ENCODE peak calls at places on chromosomes 4 and X, in five cellular contexts. D, M, N, U and L are unnamed samples.

GRCh38 chr4:151228196-151229119 is 48.5 kb upstream of the PRSS48 start:
- DNase-seq in U (no peak), N (no peak), D (no peak), M (no peak), L (peak; percentile 92)

GRCh38 chrX:108162265-108162664 is 70.7 kb downstream of the ATG4A start:
- DNase-seq in M (no peak), D (no peak), N (no peak), U (no peak), L (no peak)

GRCh38 chr4:99998062-99998880 is 48.2 kb upstream of the H2AZ1 start:
- DNase-seq in N (no peak), D (peak; percentile 34), M (peak; percentile 9), U (peak; percentile 37), L (peak; percentile 42)

GRCh38 chr4:62814510-62815047 is 1594.7 kb downstream of the TECRL start:
- DNase-seq in N (no peak), D (no peak), U (no peak), M (no peak), L (no peak)

GRCh38 chr4:94076498-94076897 is 131.2 kb upstream of the SMARCAD1 start:
- DNase-seq in D (peak; percentile 0), M (no peak), U (no peak), N (no peak), L (no peak)

GRCh38 chr4:125433453-125433852 is 118.7 kb downstream of the FAT4 start:
- DNase-seq in N (no peak), D (no peak), M (no peak), U (no peak), L (peak; percentile 45)

GRCh38 chr4:3256230-3257124 is 7.5 kb downstream of the MSANTD1 start:
- DNase-seq in M (no peak), D (no peak), U (no peak), N (no peak), L (no peak)

GRCh38 chr4:70994387-70995099 is 1.1 kb downstream of the DCK start:
- DNase-seq in M (no peak), N (no peak), D (no peak), U (no peak), L (no peak)

GRCh38 chrX:65862638-65863037 is 177.2 kb downstream of the VSIG4 start:
- DNase-seq in N (peak; percentile 13), U (no peak), D (no peak), M (no peak), L (no peak)

GRCh38 chrX:72046447-72046846 is 85.3 kb downstream of the RTL5 start:
- DNase-seq in U (no peak), N (no peak), M (no peak), D (no peak), L (peak; percentile 71)

GRCh38 chr4:152064753-152065152 is 303.9 kb upstream of the GATB start:
- DNase-seq in M (no peak), N (no peak), D (no peak), U (no peak), L (no peak)

GRCh38 chr4:151537726-151538125 is 128.8 kb downstream of the FHIP1A start:
- DNase-seq in U (no peak), N (no peak), D (no peak), M (no peak), L (no peak)

GRCh38 chr4:94941706-94942105 is 184.0 kb downstream of the BMPR1B start:
- DNase-seq in M (no peak), N (no peak), D (no peak), U (no peak), L (no peak)

GRCh38 chr4:172707622-172708021 is 461.0 kb upstream of the GALNT7 start:
- DNase-seq in N (no peak), D (no peak), U (no peak), M (no peak), L (no peak)

GRCh38 chr4:157222764-157223145 is 2.2 kb downstream of the GRIA2 start:
- DNase-seq in U (no peak), N (no peak), M (no peak), D (no peak), L (peak; percentile 1)

GRCh38 chr4:87823741-87824140 is 9.0 kb upstream of the MEPE start:
- DNase-seq in N (no peak), U (no peak), M (no peak), D (no peak), L (no peak)

GRCh38 chr4:126916626-126917140 is 716.1 kb upstream of the INTU start:
- DNase-seq in U (no peak), M (no peak), N (peak; percentile 20), D (no peak), L (no peak)

GRCh38 chrX:72297953-72298730 is 7.6 kb downstream of the CITED1 start:
- DNase-seq in U (no peak), N (no peak), D (peak; percentile 56), M (peak; percentile 16), L (no peak)

DNA sequence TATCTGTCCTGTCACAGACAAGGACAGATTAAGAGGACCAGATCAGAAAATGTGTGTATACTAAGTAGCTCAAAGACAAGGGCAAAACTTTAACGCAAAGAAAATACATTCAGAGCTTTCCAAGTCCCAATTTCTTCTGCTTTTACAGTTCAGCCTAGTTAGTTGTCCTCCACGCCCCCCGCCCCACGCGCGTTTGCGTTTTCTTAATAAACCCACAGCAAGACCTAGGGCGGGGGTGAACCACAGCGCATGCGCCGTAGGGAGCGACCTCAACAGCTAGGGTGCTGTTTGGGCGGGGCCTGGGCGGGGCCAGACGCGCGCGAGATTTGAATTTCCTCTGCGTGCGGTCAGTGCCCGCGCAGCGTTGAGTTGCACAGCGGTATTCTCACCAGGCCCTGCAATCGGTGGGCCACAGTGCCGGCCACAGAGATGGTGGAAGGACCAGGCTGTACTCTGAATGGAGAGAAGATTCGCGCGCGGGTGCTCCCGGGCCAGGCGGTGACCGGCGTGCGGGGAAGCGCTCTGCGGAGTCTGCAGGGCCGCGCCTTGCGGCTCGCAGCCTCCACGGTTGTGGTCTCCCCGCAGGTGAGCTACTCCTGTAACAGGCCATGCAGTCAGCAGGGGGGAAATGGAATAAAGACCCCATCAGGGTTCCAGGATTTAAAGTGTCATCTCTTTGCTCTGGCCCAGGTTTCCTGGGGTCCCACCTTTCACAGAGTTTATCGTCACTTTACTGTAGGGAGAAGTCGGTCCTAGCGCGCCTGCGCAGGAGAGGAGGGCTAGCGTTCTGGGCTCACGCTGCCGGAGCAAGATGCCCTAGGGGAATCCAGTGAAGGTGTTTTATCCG is at the start of gene NEIL3:
- DNase-seq in U (peak; percentile 73), M (peak; percentile 79), N (peak; percentile 98), D (peak; percentile 91), L (peak; percentile 90)
- TF ChIP-seq POLR2A in U (peak; percentile 42), M (peak; percentile 71), N (peak; percentile 93), D (no peak), L (peak; percentile 65)

DNA sequence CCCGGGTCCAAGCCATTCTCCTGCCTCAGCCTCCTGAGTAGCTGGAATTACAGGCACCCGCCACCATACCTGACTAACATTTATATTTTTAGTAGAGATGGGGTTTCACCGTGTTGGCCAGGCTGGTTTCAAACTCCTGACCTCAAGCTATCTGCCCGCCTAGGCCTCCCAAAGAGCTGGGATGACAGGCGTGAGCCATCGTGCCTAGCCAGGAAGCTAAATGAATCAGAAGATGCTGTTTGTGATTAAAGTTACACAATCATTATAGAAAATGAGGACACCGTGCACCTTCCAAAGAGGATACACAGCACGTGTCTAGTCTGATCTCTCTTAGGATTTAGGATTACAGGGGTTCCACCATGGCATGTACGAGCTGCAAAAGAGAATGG is 99.6 kb downstream of the DHRSX start:
- DNase-seq in D (no peak), N (no peak), U (no peak), M (no peak), L (no peak)
- TF ChIP-seq MAX in D (no peak), N (no peak), U (no peak), M (peak; percentile 43), L (no peak)

GRCh38 chr4:52862605-52863236 is 604 bp downstream of the RASL11B start:
- DNase-seq in M (no peak), D (no peak), U (no peak), N (peak; percentile 18), L (peak; percentile 29)

GRCh38 chr4:52861171-52861873 is 795 bp upstream of the RASL11B start:
- DNase-seq in N (no peak), M (no peak), D (no peak), U (no peak), L (peak; percentile 26)

GRCh38 chr4:52863324-52863723 is 1.2 kb downstream of the RASL11B start:
- DNase-seq in U (no peak), N (no peak), D (no peak), M (no peak), L (no peak)

GRCh38 chr4:52864816-52865215 is 2.7 kb downstream of the RASL11B start:
- DNase-seq in D (no peak), M (no peak), U (no peak), N (no peak), L (peak; percentile 97)

DNA sequence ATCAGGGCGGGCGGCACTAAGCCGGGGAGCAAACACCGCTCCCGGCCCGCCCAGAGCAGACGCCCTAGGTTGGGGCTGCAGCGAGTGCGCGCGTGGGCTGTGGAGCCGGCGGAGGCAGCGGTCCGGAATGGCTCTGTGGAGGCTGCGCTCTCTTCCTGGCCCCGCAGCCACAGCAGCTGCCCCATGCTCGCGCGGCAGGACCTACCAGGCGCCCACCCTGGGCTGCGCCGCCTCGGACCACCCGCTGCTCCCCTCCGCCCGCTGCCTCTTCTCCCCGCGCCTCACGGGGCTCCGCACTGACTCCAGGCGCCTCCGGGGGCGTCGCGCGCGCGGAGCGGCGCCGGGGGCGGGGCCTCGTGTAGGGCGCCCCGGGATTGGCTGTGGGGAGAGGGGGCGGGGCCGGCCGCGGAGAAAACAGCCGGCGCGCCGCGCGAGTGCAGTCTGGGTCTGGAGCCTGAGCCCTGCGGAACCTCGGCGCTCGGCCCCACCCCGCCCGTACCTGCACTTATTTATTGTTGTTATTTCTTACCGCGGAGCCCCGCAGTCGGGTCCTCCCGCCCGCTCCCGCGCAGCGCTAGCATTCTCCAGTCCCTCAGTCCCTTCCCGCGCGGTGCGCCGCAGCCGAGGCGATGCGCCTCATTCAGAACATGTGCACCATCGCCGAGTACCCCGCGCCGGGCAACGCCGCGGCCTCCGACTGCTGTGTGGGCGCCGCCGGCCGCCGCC is at the start of gene RASL11B:
- DNase-seq in U (peak; percentile 4), D (peak; percentile 40), M (peak; percentile 20), N (peak; percentile 96), L (peak; percentile 78)
- TF ChIP-seq POLR2A in U (no peak), D (peak; percentile 13), M (peak; percentile 38), N (peak; percentile 50), L (no peak)

GRCh38 chrX:9311411-9312160 is 153.3 kb upstream of the TBL1X start:
- DNase-seq in M (no peak), N (no peak), D (no peak), U (no peak), L (no peak)

GRCh38 chrX:9312922-9313867 is 151.7 kb upstream of the TBL1X start:
- DNase-seq in U (peak; percentile 15), D (peak; percentile 39), N (peak; percentile 65), M (peak; percentile 13), L (peak; percentile 19)

GRCh38 chrX:9315086-9315485 is 149.8 kb upstream of the TBL1X start:
- DNase-seq in N (no peak), D (no peak), U (no peak), M (no peak), L (no peak)

GRCh38 chrX:9308426-9308825 is 156.4 kb upstream of the TBL1X start:
- DNase-seq in D (no peak), N (no peak), U (no peak), M (no peak), L (no peak)

DNA sequence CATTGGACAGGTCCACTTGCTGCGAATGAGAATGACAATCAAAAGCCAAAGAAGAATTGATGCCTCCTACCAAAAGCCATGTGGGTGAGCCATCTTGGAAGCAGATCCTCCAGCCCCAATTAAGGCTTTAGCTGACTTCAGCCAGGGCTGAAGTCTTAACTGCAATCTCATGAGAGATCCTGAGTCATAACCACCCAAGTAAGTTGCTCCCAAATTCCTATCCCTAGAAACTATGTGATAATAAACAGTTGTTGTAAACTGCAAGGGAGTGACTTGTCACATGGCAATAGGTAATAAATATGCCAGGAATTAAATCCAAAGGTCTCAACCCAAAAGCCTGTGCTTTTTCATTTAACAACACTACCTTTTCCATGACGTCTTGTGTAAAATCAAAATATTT is 154.3 kb upstream of the TBL1X start:
- DNase-seq in D (peak; percentile 6), M (no peak), N (no peak), U (no peak), L (no peak)
- TF ChIP-seq MAX in D (no peak), M (no peak), N (no peak), U (no peak), L (no peak)